ENCODE peak calls at places on chromosomes 1 and 21, in six cellular contexts. V is GM23248, R is OCI-LY7, O is PC-3, U is HCT116, J is MM.1S. P is an unnamed sample.
A peak's percentile ranks its signal among the peaks of the same experiment; 100 is the strongest.

GRCh38 chr1:234628099-234628498 is 18.1 kb upstream of the IRF2BP2 start:
- DNase-seq in V (peak; percentile 94), U (no peak), R (no peak), O (peak; percentile 95), J (no peak), P (no peak)

GRCh38 chr1:21781971-21782867 is 730 bp downstream of the USP48 start:
- DNase-seq in R (peak; percentile 76), J (peak; percentile 75), O (peak; percentile 47), V (peak; percentile 73), U (no peak), P (peak; percentile 76)

GRCh38 chr1:168520052-168520751 is 23.6 kb downstream of the XCL2 start:
- DNase-seq in O (no peak), J (no peak), R (no peak), V (no peak), U (no peak), P (peak; percentile 7)

GRCh38 chr1:111851552-111851951 is 95.9 kb downstream of the DDX20 start:
- DNase-seq in J (no peak), O (no peak), V (no peak), R (no peak), U (no peak), P (peak; percentile 18)

GRCh38 chr1:183431840-183432547 is 13.8 kb upstream of the NMNAT2 start:
- DNase-seq in O (no peak), R (no peak), J (no peak), V (no peak), U (no peak), P (no peak)

GRCh38 chr1:43293896-43294760 is 6.7 kb upstream of the TIE1 start:
- DNase-seq in J (no peak), V (peak; percentile 72), R (no peak), U (no peak), O (peak; percentile 58), P (peak; percentile 37)

GRCh38 chr1:229342305-229342901 is 444 bp downstream of the CCSAP start:
- DNase-seq in J (peak; percentile 91), V (peak; percentile 87), O (peak; percentile 83), U (peak; percentile 28), R (peak; percentile 90), P (peak; percentile 95)

GRCh38 chr1:165235158-165235776 is 121.2 kb downstream of the LMX1A start:
- DNase-seq in R (no peak), U (no peak), O (no peak), V (no peak), J (no peak), P (peak; percentile 93)

GRCh38 chr1:228332797-228333738 is 73.6 kb downstream of the TRIM11 start:
- DNase-seq in O (no peak), J (no peak), V (no peak), U (no peak), R (no peak), P (no peak)

GRCh38 chr1:228884196-228884595 is 148.9 kb downstream of the RHOU start:
- DNase-seq in O (no peak), J (no peak), U (no peak), V (no peak), R (no peak), P (no peak)

GRCh38 chr1:43304771-43305300 is 4.1 kb downstream of the TIE1 start:
- DNase-seq in O (no peak), J (no peak), R (no peak), U (no peak), V (no peak), P (no peak)

GRCh38 chr1:64514197-64514765 is 44.4 kb downstream of the CACHD1 start:
- DNase-seq in O (no peak), J (peak; percentile 25), R (no peak), V (peak; percentile 62), U (no peak), P (no peak)

GRCh38 chr1:9128161-9128519 is 762 bp downstream of the GPR157 start:
- DNase-seq in O (peak; percentile 14), U (no peak), V (peak; percentile 19), R (no peak), J (no peak), P (no peak)

GRCh38 chr1:31412732-31413404 is at the start of gene SERINC2:
- DNase-seq in O (peak; percentile 71), R (no peak), U (no peak), J (peak; percentile 59), V (peak; percentile 54), P (peak; percentile 68)

GRCh38 chr1:192579319-192579738 is 3.8 kb downstream of the RGS1 start:
- DNase-seq in J (peak; percentile 43), O (no peak), U (no peak), R (no peak), V (peak; percentile 49), P (peak; percentile 34)

GRCh38 chr1:41053324-41053723 is 31.8 kb upstream of the SLFNL1 start:
- DNase-seq in V (no peak), J (no peak), O (no peak), R (peak; percentile 27), U (no peak), P (no peak)

GRCh38 chr1:158496379-158496778 is 24.4 kb downstream of the OR10R2 start:
- DNase-seq in V (peak; percentile 4), U (no peak), R (peak; percentile 24), J (peak; percentile 42), O (peak; percentile 16), P (peak; percentile 51)

GRCh38 chr1:12168451-12169160 is 1.8 kb downstream of the TNFRSF1B start:
- DNase-seq in O (no peak), R (no peak), V (no peak), U (no peak), J (no peak), P (peak; percentile 18)

GRCh38 chr1:227940791-227941241 is 6.9 kb downstream of the WNT9A start:
- DNase-seq in U (no peak), R (no peak), V (no peak), O (no peak), J (no peak), P (no peak)

GRCh38 chr1:104098837-104099236 is 349.1 kb downstream of the AMY1C start:
- DNase-seq in O (no peak), U (no peak), J (no peak), V (no peak), R (no peak), P (no peak)

GRCh38 chr21:43727571-43728466 is 8.9 kb downstream of the PDXK start:
- DNase-seq in V (peak; percentile 36), O (peak; percentile 56), R (no peak), J (no peak), U (no peak), P (no peak)

GRCh38 chr1:162696286-162696862 is 64.1 kb downstream of the DDR2 start:
- DNase-seq in J (no peak), O (peak; percentile 93), U (peak; percentile 51), V (peak; percentile 91), R (no peak), P (peak; percentile 92)

DNA sequence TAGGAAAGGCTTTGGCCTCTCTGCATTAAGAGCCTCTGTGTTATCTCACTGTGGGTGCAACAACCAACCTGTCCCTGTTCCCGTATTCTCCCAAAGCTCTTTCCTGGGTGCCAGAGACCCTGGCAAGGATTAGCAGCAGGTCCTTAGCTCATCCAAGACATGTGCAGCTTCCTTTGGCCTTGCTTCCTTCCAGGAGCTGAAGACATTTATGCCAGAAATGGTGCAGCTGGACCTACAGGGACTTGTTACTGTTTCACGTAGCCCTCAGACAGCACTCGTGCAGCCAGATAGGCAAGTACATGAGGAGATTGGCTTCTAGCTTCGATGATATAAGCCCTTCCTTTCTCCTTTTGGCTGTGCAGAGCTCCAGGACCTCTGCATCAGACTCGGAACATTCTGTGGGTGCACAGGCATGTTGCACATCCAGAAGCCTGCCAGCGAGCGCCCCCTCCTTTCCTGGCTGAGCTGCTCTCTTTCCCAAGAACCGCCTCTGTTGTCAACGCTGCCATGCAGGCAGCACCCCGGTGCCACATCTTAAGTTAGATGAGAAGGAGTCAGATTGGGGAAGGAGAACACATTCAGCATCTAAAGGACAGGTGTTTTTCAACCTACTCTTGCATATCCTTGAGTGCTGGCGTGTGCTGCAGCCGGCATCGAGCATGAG is 284.5 kb upstream of the PLXNA2 start:
- DNase-seq in V (no peak), J (no peak), O (no peak), U (no peak), R (no peak), P (no peak)
- TF ChIP-seq EZH2phosphoT487 in V (no peak), J (no peak), O (no peak), U (no peak), R (no peak), P (no peak)

DNA sequence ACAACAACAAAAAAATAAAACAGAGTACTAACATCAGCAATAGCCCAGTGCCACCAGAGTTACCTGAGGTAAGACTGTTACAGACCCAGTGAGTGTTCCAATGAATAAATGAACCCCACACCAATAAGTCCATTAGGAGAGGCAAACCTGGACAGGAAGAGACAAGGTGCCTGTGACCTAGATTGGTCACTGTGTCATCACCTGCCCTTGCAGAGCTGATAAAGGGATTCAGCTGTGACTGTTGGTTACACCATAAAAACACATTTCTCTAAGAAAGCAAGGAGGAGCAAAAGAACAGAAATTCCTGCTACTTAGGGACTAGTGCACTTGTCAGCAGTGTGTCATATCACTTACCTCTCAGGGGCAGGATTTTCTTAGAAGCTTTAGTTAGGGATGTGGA is 37.5 kb downstream of the CD2 start:
- DNase-seq in R (no peak), O (no peak), V (no peak), J (no peak), U (no peak), P (no peak)
- H3K9me3 ChIP-seq in R (no peaks in the 10 kb centered on the region), O (no peaks in the 10 kb centered on the region), V (no peaks in the 10 kb centered on the region), J (no peaks in the 10 kb centered on the region), U (no peaks in the 10 kb centered on the region), P (no peaks in the 10 kb centered on the region)

DNA sequence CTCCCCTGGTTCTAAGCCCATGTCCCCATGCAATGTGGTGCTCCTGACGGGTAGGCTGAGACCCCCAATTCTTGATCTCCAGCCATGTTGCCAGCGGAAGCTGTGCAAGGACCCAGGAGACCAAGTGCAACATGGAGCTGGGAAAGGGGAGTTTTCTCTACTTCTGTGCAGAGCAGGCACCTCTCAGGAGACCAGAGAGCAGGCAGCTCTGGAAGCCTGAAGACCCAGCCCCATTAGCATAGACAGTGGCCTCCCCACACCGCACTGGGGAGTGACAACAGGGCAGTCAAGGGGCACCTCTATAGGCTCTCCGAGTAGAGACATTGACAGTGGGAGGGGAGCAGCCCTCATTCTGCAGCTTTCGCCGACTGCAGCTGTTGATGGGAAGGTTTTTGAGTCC is 410.2 kb downstream of the MATN1 start:
- DNase-seq in O (no peak), J (no peak), U (no peak), V (no peak), R (no peak), P (no peak)
- TF ChIP-seq EZH2phosphoT487 in O (no peak), J (no peak), U (no peak), V (no peak), R (no peak), P (no peak)

DNA sequence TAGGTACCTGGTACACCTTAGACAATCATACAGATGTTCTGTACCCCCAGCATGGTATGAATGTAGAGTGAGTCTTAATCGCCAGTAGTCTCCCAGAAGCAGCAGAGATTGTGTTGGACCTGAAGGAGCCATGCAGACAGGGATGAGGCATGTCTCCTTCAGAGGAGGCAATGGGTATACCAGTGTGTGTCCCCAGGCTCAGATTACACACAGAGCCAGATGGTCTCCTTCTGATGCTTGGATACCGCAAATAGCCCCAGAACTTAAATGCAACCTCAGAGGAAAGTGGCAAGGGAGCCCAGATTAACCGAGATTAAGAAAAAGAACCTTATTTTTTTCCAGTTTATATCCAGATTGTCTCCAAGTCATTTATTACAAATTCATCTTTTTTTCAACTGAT is 96.8 kb upstream of the C21orf91 start:
- DNase-seq in O (no peak), J (no peak), V (no peak), R (no peak), U (no peak), P (no peak)
- H3K9me3 ChIP-seq in O (peaks cover 3% of the 10 kb centered on the region), J (no peaks in the 10 kb centered on the region), V (no peaks in the 10 kb centered on the region), R (no peaks in the 10 kb centered on the region), U (no peaks in the 10 kb centered on the region), P (no peaks in the 10 kb centered on the region)

GRCh38 chr1:185155600-185156320 is 993 bp downstream of the TRMT1L start:
- DNase-seq in U (no peak), V (peak; percentile 86), J (peak; percentile 51), R (peak; percentile 16), O (peak; percentile 15), P (peak; percentile 3)
- TF ChIP-seq EZH2phosphoT487 in U (no peak), V (no peak), J (no peak), R (no peak), O (no peak), P (no peak)

P was measured in neural progenitor cell.